ENCODE peak calls at places on chromosomes 11 and 22, in four cellular contexts. E, A, M and Y are unnamed samples.

GRCh38 chr11:35388054-35388453 is 31.3 kb downstream of the SLC1A2 start:
- DNase-seq in E (no peak), A (no peak), M (no peak), Y (no peak)

GRCh38 chr11:43845816-43846215 is 34.8 kb upstream of the ALKBH3 start:
- DNase-seq in E (no peak), A (no peak), M (no peak), Y (no peak)

GRCh38 chr11:76291576-76292526 is 85.5 kb upstream of the WNT11 start:
- DNase-seq in E (no peak), A (no peak), M (no peak), Y (no peak)

GRCh38 chr11:121538054-121538453 is 85.3 kb upstream of the SORL1-AS1 start:
- DNase-seq in E (no peak), A (no peak), M (no peak), Y (no peak)

GRCh38 chr11:3169952-3170755 is 5.0 kb upstream of the OSBPL5 start:
- DNase-seq in E (no peak), A (no peak), M (no peak), Y (no peak)

GRCh38 chr11:119318240-119319135 is 1.6 kb upstream of the MCAM start:
- DNase-seq in E (no peak), A (no peak), M (peak), Y (no peak)

GRCh38 chr11:134516529-134516928 is 104.5 kb upstream of the B3GAT1 start:
- DNase-seq in E (no peak), A (no peak), M (no peak), Y (no peak)

GRCh38 chr22:21762712-21763581 is 27.4 kb upstream of the YPEL1 start:
- DNase-seq in E (no peak), A (no peak), M (peak), Y (peak)

GRCh38 chr11:126949066-126949945 is 51.3 kb downstream of the KIRREL3 start:
- DNase-seq in E (no peak), A (no peak), M (no peak), Y (no peak)

GRCh38 chr11:102317768-102318103 is 452 bp downstream of the BIRC3 start:
- DNase-seq in E (no peak), A (no peak), M (no peak), Y (no peak)

GRCh38 chr11:57484141-57484710 is 23.9 kb downstream of the RTN4RL2 start:
- DNase-seq in E (no peak), A (no peak), M (no peak), Y (no peak)

GRCh38 chr11:131511794-131512193 is 141.4 kb downstream of the NTM start:
- DNase-seq in E (no peak), A (no peak), M (peak), Y (no peak)

GRCh38 chr11:91261513-91261912 is 963.1 kb upstream of the FAT3 start:
- DNase-seq in E (no peak), A (no peak), M (no peak), Y (no peak)

GRCh38 chr11:2400761-2401435 is 348 bp downstream of the TSSC4 start:
- DNase-seq in E (no peak), A (no peak), M (no peak), Y (no peak)

GRCh38 chr11:130042093-130042591 is 27.6 kb upstream of the APLP2 start:
- DNase-seq in E (no peak), A (no peak), M (peak), Y (no peak)

GRCh38 chr22:50046019-50046415 is 12.1 kb downstream of the TTLL8 start:
- DNase-seq in E (no peak), A (no peak), M (no peak), Y (no peak)

GRCh38 chr11:83073248-83073647 is 1.6 kb upstream of the RAB30 start:
- DNase-seq in E (no peak), A (no peak), M (no peak), Y (no peak)

GRCh38 chr11:31133064-31133463 is 236.5 kb downstream of the DCDC1 start:
- DNase-seq in E (no peak), A (no peak), M (no peak), Y (peak)

GRCh38 chr11:120903686-120904085 is 120.2 kb upstream of the TBCEL start:
- DNase-seq in E (no peak), A (no peak), M (no peak), Y (no peak)